ENCODE peak calls at places on chromosomes 4 and X, in five cellular contexts. M is omental fat pad, D is progenitor cell of endocrine pancreas, H is HFF-Myc, Y is fibroblast of the aortic adventitia. E is an unnamed sample.

GRCh38 chrX:9500584-9500983 is 35.7 kb downstream of the TBL1X start:
- DNase-seq in M (no peak), D (no peak), H (no peak), Y (no peak), E (no peak)

GRCh38 chrX:153517421-153517820 is at the start of gene ATP2B3:
- DNase-seq in M (no peak), D (no peak), H (no peak), Y (no peak), E (no peak)

GRCh38 chr4:82798168-82799005 is at the start of gene SCD5:
- DNase-seq in M (no peak), D (peak), H (no peak), Y (peak), E (peak)

GRCh38 chr4:1652088-1652487 is 32.0 kb downstream of the FAM53A start:
- DNase-seq in M (no peak), D (no peak), H (no peak), Y (no peak), E (no peak)

GRCh38 chrX:7586126-7586525 is 256.8 kb upstream of the VCX start:
- DNase-seq in M (no peak), D (no peak), H (peak), Y (peak), E (no peak)

GRCh38 chr4:150573534-150573933 is 8.4 kb upstream of the MAB21L2 start:
- DNase-seq in M (no peak), D (no peak), H (no peak), Y (peak), E (no peak)

GRCh38 chr4:156654410-156654809 is 317.2 kb downstream of the PDGFC start:
- DNase-seq in M (no peak), D (no peak), H (no peak), Y (no peak), E (no peak)

GRCh38 chr4:105025263-105026017 is 121.2 kb upstream of the TET2 start:
- DNase-seq in M (no peak), D (no peak), H (no peak), Y (no peak), E (no peak)

GRCh38 chr4:103046416-103047290 is 27.1 kb upstream of the SLC9B1 start:
- DNase-seq in M (no peak), D (peak), H (no peak), Y (peak), E (no peak)

GRCh38 chr4:161767116-161767515 is 396.7 kb downstream of the FSTL5 start:
- DNase-seq in M (no peak), D (no peak), H (peak), Y (no peak), E (no peak)

GRCh38 chr4:38411092-38411491 is 252.9 kb upstream of the KLF3 start:
- DNase-seq in M (no peak), D (no peak), H (no peak), Y (peak), E (no peak)

GRCh38 chr4:71406459-71406963 is 67.7 kb downstream of the SLC4A4 start:
- DNase-seq in M (no peak), D (no peak), H (no peak), Y (peak), E (no peak)

GRCh38 chrX:149456476-149457245 is 48.4 kb downstream of the IDS start:
- DNase-seq in M (no peak), D (no peak), H (no peak), Y (no peak), E (no peak)

GRCh38 chr4:76449362-76449767 is 14.3 kb downstream of the SHROOM3 start:
- DNase-seq in M (no peak), D (no peak), H (no peak), Y (peak), E (no peak)

GRCh38 chrX:5458300-5458699 is 770.4 kb downstream of the NLGN4X start:
- DNase-seq in M (no peak), D (no peak), H (no peak), Y (no peak), E (no peak)

GRCh38 chr4:81550005-81550896 is 78.5 kb upstream of the RASGEF1B start:
- DNase-seq in M (no peak), D (no peak), H (no peak), Y (peak), E (no peak)

GRCh38 chr4:102639602-102640001 is 121.2 kb downstream of the MANBA start:
- DNase-seq in M (no peak), D (no peak), H (no peak), Y (no peak), E (no peak)

GRCh38 chr4:99921174-99921573 is 25.2 kb downstream of the DNAJB14 start:
- DNase-seq in M (no peak), D (no peak), H (no peak), Y (no peak), E (no peak)

GRCh38 chr4:24063771-24064170 is 173.9 kb upstream of the PPARGC1A start:
- DNase-seq in M (no peak), D (no peak), H (no peak), Y (no peak), E (no peak)

GRCh38 chrX:13078739-13079444 is 34.5 kb upstream of the FAM9C start:
- DNase-seq in M (no peak), D (no peak), H (no peak), Y (peak), E (no peak)

GRCh38 chr4:44869222-44869882 is 143.0 kb upstream of the GNPDA2 start:
- DNase-seq in M (no peak), D (no peak), H (no peak), Y (no peak), E (no peak)
- TF ChIP-seq CTCF in M (no peak), D (no peak), H (no peak), Y (no peak), E (no peak)

GRCh38 chrX:134758652-134759051 is 100.4 kb upstream of the PLAC1 start:
- DNase-seq in M (no peak), D (no peak), H (no peak), Y (no peak), E (no peak)

GRCh38 chrX:134764202-134764785 is 106.0 kb upstream of the PLAC1 start:
- DNase-seq in M (no peak), D (no peak), H (no peak), Y (peak), E (no peak)

GRCh38 chrX:134760671-134761070 is 102.4 kb upstream of the PLAC1 start:
- DNase-seq in M (no peak), D (no peak), H (no peak), Y (peak), E (no peak)

DNA sequence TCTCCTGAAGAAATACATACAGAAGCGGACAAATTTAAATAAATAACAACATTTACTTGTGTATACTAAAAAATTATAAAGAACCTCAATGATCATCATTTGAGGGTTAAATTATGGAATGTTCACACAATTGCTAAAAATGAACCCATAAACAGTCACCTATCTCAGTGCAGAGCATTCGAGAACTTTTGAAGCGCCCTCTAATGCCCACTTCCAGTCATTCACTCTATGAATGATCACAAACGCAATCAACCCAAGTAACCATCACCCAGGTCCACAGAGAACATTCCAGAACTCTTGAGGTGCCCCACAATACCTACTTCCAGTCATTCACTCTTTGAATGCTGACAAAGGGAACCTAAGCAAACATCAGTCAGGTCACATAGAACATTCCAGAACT is 103.5 kb upstream of the PLAC1 start:
- DNase-seq in M (no peak), D (no peak), H (no peak), Y (no peak), E (no peak)
- TF ChIP-seq CTCF in M (no peak), D (peak), H (peak), Y (peak), E (peak)

GRCh38 chr4:143587703-143588102 is 74.2 kb downstream of the SMARCA5 start:
- DNase-seq in M (no peak), D (no peak), H (no peak), Y (peak), E (no peak)
- TF ChIP-seq CTCF in M (no peak), D (no peak), H (peak), Y (no peak), E (no peak)

GRCh38 chr4:74830928-74831327 is 36.6 kb upstream of the BTC start:
- DNase-seq in M (no peak), D (no peak), H (no peak), Y (no peak), E (no peak)
- TF ChIP-seq CTCF in M (no peak), D (peak), H (peak), Y (peak), E (peak)

GRCh38 chr4:182928061-182928460 is 10.9 kb upstream of the DCTD start:
- DNase-seq in M (no peak), D (no peak), H (no peak), Y (no peak), E (no peak)
- TF ChIP-seq CTCF in M (no peak), D (peak), H (peak), Y (peak), E (peak)

GRCh38 chr4:6680372-6681034 is 13.2 kb upstream of the S100P start:
- DNase-seq in M (no peak), D (no peak), H (no peak), Y (no peak), E (no peak)
- TF ChIP-seq CTCF in M (no peak), D (peak), H (peak), Y (no peak), E (peak)

GRCh38 chr4:75432683-75433082 is 81.5 kb downstream of the RCHY1 start:
- DNase-seq in M (no peak), D (no peak), H (no peak), Y (peak), E (no peak)
- TF ChIP-seq CTCF in M (no peak), D (peak), H (peak), Y (peak), E (peak)